ENCODE peak calls at places on chromosomes 11 and 22, in five cellular contexts. One of them, this sample, is unnamed.

GRCh38 chr11:75150879-75151278 is at the start of gene SLCO2B1:
- DNase-seq in anterior cingulate cortex: no peak
- DNase-seq in stimulated activated CD4-positive, alpha-beta T cell treated with anti-CD3 and anti-CD28 coated beads, Interleukin-15, amount 100 ng/mL, for 1 hour: no peak
- DNase-seq in NCI-H2081: no peak
- DNase-seq in breast epithelium: no peak
- DNase-seq in this sample: no peak

GRCh38 chr22:31969789-31970489 is 25.6 kb downstream of the YWHAH start:
- DNase-seq in anterior cingulate cortex: peak
- DNase-seq in stimulated activated CD4-positive, alpha-beta T cell treated with anti-CD3 and anti-CD28 coated beads, Interleukin-15, amount 100 ng/mL, for 1 hour: peak
- DNase-seq in NCI-H2081: peak
- DNase-seq in breast epithelium: peak
- DNase-seq in this sample: no peak

GRCh38 chr22:18023509-18024275 is 669 bp downstream of the MICAL3 start:
- DNase-seq in anterior cingulate cortex: peak
- DNase-seq in stimulated activated CD4-positive, alpha-beta T cell treated with anti-CD3 and anti-CD28 coated beads, Interleukin-15, amount 100 ng/mL, for 1 hour: peak
- DNase-seq in NCI-H2081: peak
- DNase-seq in breast epithelium: peak
- DNase-seq in this sample: no peak

GRCh38 chr11:73876424-73877300 is at the start of the genes COA4 and PAAF1:
- DNase-seq in anterior cingulate cortex: peak
- DNase-seq in stimulated activated CD4-positive, alpha-beta T cell treated with anti-CD3 and anti-CD28 coated beads, Interleukin-15, amount 100 ng/mL, for 1 hour: peak
- DNase-seq in NCI-H2081: peak
- DNase-seq in breast epithelium: peak
- DNase-seq in this sample: peak

GRCh38 chr11:134604886-134605285 is 192.8 kb upstream of the B3GAT1 start:
- DNase-seq in anterior cingulate cortex: no peak
- DNase-seq in stimulated activated CD4-positive, alpha-beta T cell treated with anti-CD3 and anti-CD28 coated beads, Interleukin-15, amount 100 ng/mL, for 1 hour: no peak
- DNase-seq in NCI-H2081: no peak
- DNase-seq in breast epithelium: no peak
- DNase-seq in this sample: peak

GRCh38 chr11:63480039-63480438 is 10.9 kb downstream of the PLAAT5 start:
- DNase-seq in anterior cingulate cortex: no peak
- DNase-seq in stimulated activated CD4-positive, alpha-beta T cell treated with anti-CD3 and anti-CD28 coated beads, Interleukin-15, amount 100 ng/mL, for 1 hour: no peak
- DNase-seq in NCI-H2081: no peak
- DNase-seq in breast epithelium: no peak
- DNase-seq in this sample: no peak

GRCh38 chr11:46845440-46845739 is 690 bp downstream of the CKAP5 start:
- DNase-seq in anterior cingulate cortex: no peak
- DNase-seq in stimulated activated CD4-positive, alpha-beta T cell treated with anti-CD3 and anti-CD28 coated beads, Interleukin-15, amount 100 ng/mL, for 1 hour: no peak
- DNase-seq in NCI-H2081: peak
- DNase-seq in breast epithelium: no peak
- DNase-seq in this sample: no peak

GRCh38 chr11:73662445-73663157 is 16.2 kb downstream of the PLEKHB1 start:
- DNase-seq in anterior cingulate cortex: no peak
- DNase-seq in stimulated activated CD4-positive, alpha-beta T cell treated with anti-CD3 and anti-CD28 coated beads, Interleukin-15, amount 100 ng/mL, for 1 hour: no peak
- DNase-seq in NCI-H2081: no peak
- DNase-seq in breast epithelium: no peak
- DNase-seq in this sample: no peak

GRCh38 chr11:70423523-70424505 is 25.5 kb downstream of the CTTN start:
- DNase-seq in anterior cingulate cortex: no peak
- DNase-seq in stimulated activated CD4-positive, alpha-beta T cell treated with anti-CD3 and anti-CD28 coated beads, Interleukin-15, amount 100 ng/mL, for 1 hour: no peak
- DNase-seq in NCI-H2081: no peak
- DNase-seq in breast epithelium: no peak
- DNase-seq in this sample: peak

GRCh38 chr11:61917357-61918109 is at the start of gene RAB3IL1:
- DNase-seq in anterior cingulate cortex: peak
- DNase-seq in stimulated activated CD4-positive, alpha-beta T cell treated with anti-CD3 and anti-CD28 coated beads, Interleukin-15, amount 100 ng/mL, for 1 hour: no peak
- DNase-seq in NCI-H2081: no peak
- DNase-seq in breast epithelium: no peak
- DNase-seq in this sample: no peak

GRCh38 chr11:115895594-115895993 is 391.4 kb upstream of the CADM1 start:
- DNase-seq in anterior cingulate cortex: no peak
- DNase-seq in stimulated activated CD4-positive, alpha-beta T cell treated with anti-CD3 and anti-CD28 coated beads, Interleukin-15, amount 100 ng/mL, for 1 hour: no peak
- DNase-seq in NCI-H2081: no peak
- DNase-seq in breast epithelium: no peak
- DNase-seq in this sample: no peak

GRCh38 chr22:30460147-30460546 is 11.7 kb downstream of the SEC14L3 start:
- DNase-seq in anterior cingulate cortex: no peak
- DNase-seq in stimulated activated CD4-positive, alpha-beta T cell treated with anti-CD3 and anti-CD28 coated beads, Interleukin-15, amount 100 ng/mL, for 1 hour: no peak
- DNase-seq in NCI-H2081: peak
- DNase-seq in breast epithelium: peak
- DNase-seq in this sample: no peak

GRCh38 chr22:17835256-17835655 is 61.0 kb upstream of the BID start:
- DNase-seq in anterior cingulate cortex: no peak
- DNase-seq in stimulated activated CD4-positive, alpha-beta T cell treated with anti-CD3 and anti-CD28 coated beads, Interleukin-15, amount 100 ng/mL, for 1 hour: no peak
- DNase-seq in NCI-H2081: no peak
- DNase-seq in breast epithelium: no peak
- DNase-seq in this sample: no peak

GRCh38 chr11:2708151-2708581 is 8.4 kb upstream of the KCNQ1OT1 start:
- DNase-seq in anterior cingulate cortex: no peak
- DNase-seq in stimulated activated CD4-positive, alpha-beta T cell treated with anti-CD3 and anti-CD28 coated beads, Interleukin-15, amount 100 ng/mL, for 1 hour: no peak
- DNase-seq in NCI-H2081: no peak
- DNase-seq in breast epithelium: peak
- DNase-seq in this sample: no peak

GRCh38 chr22:36347094-36347493 is 40.7 kb downstream of the MYH9 start:
- DNase-seq in anterior cingulate cortex: no peak
- DNase-seq in stimulated activated CD4-positive, alpha-beta T cell treated with anti-CD3 and anti-CD28 coated beads, Interleukin-15, amount 100 ng/mL, for 1 hour: no peak
- DNase-seq in NCI-H2081: no peak
- DNase-seq in breast epithelium: no peak
- DNase-seq in this sample: no peak

GRCh38 chr22:30627480-30627879 is 8.1 kb upstream of the SLC35E4 start:
- DNase-seq in anterior cingulate cortex: no peak
- DNase-seq in stimulated activated CD4-positive, alpha-beta T cell treated with anti-CD3 and anti-CD28 coated beads, Interleukin-15, amount 100 ng/mL, for 1 hour: no peak
- DNase-seq in NCI-H2081: no peak
- DNase-seq in breast epithelium: no peak
- DNase-seq in this sample: no peak

This sample was measured in natural killer cell treated with Interleukin-12 subunit alpha and Interleukin-12 subunit beta and Interleukin-15 and Interleukin-18, amount 100 ng/mL, for 72 hours.